ENCODE peak calls at places on chromosome 11, in seven cellular contexts. G is ACHN, W is brain microvascular endothelial cell, L is LoVo, I is NCI-H446, H is fibroblast of lung, X is activated T-cell treated with anti-CD3 and anti-CD28 coated beads for 24 hours. Z is an unnamed sample.

GRCh38 chr11:117026593-117027330 is 71.5 kb downstream of the SIK3 start:
- DNase-seq in G (no peak), W (peak), H (peak), L (no peak), X (no peak), I (no peak), Z (no peak)

GRCh38 chr11:86511086-86511551 is 136.4 kb downstream of the CCDC81 start:
- DNase-seq in H (peak), G (no peak), I (no peak), W (peak), X (no peak), L (peak), Z (no peak)

GRCh38 chr11:63951779-63952536 is 13.2 kb downstream of the NAA40 start:
- DNase-seq in H (no peak), W (peak), G (no peak), I (no peak), L (no peak), X (no peak), Z (no peak)

GRCh38 chr11:44927174-44927661 is 23.5 kb downstream of the TP53I11 start:
- DNase-seq in I (peak), G (peak), W (peak), L (peak), H (peak), X (peak), Z (peak)

GRCh38 chr11:15905334-15905733 is 451.0 kb downstream of the SOX6 start:
- DNase-seq in W (no peak), H (no peak), X (no peak), G (no peak), L (no peak), I (no peak), Z (no peak)

GRCh38 chr11:75352417-75353206 is 1.2 kb upstream of the ARRB1 start:
- DNase-seq in G (no peak), X (no peak), L (no peak), W (no peak), I (no peak), H (no peak), Z (no peak)

GRCh38 chr11:2825261-2825885 is 60.2 kb downstream of the CDKN1C start:
- DNase-seq in H (peak), I (no peak), G (no peak), L (no peak), X (no peak), W (no peak), Z (peak)

GRCh38 chr11:1943977-1944376 is 3.2 kb upstream of the MRPL23 start:
- DNase-seq in X (no peak), L (no peak), H (no peak), I (no peak), W (no peak), G (no peak), Z (no peak)

GRCh38 chr11:494761-495536 is 12.1 kb downstream of the RNH1 start:
- DNase-seq in G (no peak), L (no peak), H (no peak), I (no peak), W (no peak), X (no peak), Z (no peak)

GRCh38 chr11:64101461-64101860 is 64.5 kb downstream of the MACROD1 start:
- DNase-seq in X (no peak), L (no peak), H (no peak), I (no peak), G (no peak), W (no peak), Z (no peak)

GRCh38 chr11:120658071-120658423 is 146.5 kb downstream of the GRIK4 start:
- DNase-seq in X (no peak), H (no peak), W (no peak), G (no peak), L (no peak), I (no peak), Z (no peak)

GRCh38 chr11:44914105-44914504 is 36.6 kb downstream of the TP53I11 start:
- DNase-seq in W (no peak), H (no peak), L (no peak), X (no peak), I (no peak), G (no peak), Z (no peak)

GRCh38 chr11:47590026-47590861 is 3.8 kb downstream of the FAM180B start:
- DNase-seq in X (no peak), G (no peak), L (no peak), I (no peak), H (no peak), W (no peak), Z (no peak)

GRCh38 chr11:69356703-69357457 is 62.9 kb downstream of the MYEOV start:
- DNase-seq in I (no peak), X (no peak), G (no peak), H (no peak), W (peak), L (no peak), Z (no peak)

GRCh38 chr11:119169272-119169719 is 771 bp downstream of the NLRX1 start:
- DNase-seq in G (peak), I (no peak), H (peak), W (no peak), X (peak), L (peak), Z (peak)

GRCh38 chr11:29627541-29627940 is 389.3 kb downstream of the KCNA4 start:
- DNase-seq in X (no peak), H (no peak), I (no peak), L (no peak), G (no peak), W (no peak), Z (no peak)

GRCh38 chr11:2708757-2709281 is 9.0 kb upstream of the KCNQ1OT1 start:
- DNase-seq in H (peak), I (no peak), G (no peak), L (no peak), W (peak), X (no peak), Z (no peak)

GRCh38 chr11:27233654-27234042 is 129.4 kb downstream of the CCDC34 start:
- DNase-seq in H (no peak), X (no peak), W (no peak), I (no peak), L (no peak), G (no peak), Z (no peak)

GRCh38 chr11:72081184-72081644 is 564 bp downstream of the LRRC51 start:
- DNase-seq in G (no peak), W (no peak), X (no peak), L (no peak), I (no peak), H (no peak), Z (no peak)

GRCh38 chr11:69638941-69639681 is 1.8 kb upstream of the CCND1 start:
- DNase-seq in G (peak), H (peak), L (peak), X (no peak), I (peak), W (peak), Z (peak)

GRCh38 chr11:28528217-28528616 is 420.0 kb downstream of the METTL15 start:
- DNase-seq in G (no peak), X (no peak), L (no peak), I (no peak), H (no peak), W (no peak), Z (no peak)

GRCh38 chr11:86162257-86162656 is 82.3 kb upstream of the EED start:
- DNase-seq in H (peak), I (no peak), G (peak), X (no peak), W (peak), L (no peak), Z (no peak)

GRCh38 chr11:6925636-6926207 is 504 bp upstream of the ZNF215 start:
- DNase-seq in W (no peak), I (no peak), G (peak), H (no peak), X (no peak), L (peak), Z (peak)

GRCh38 chr11:18696638-18697225 is 1.8 kb upstream of the TMEM86A start:
- DNase-seq in H (no peak), I (no peak), L (no peak), X (no peak), W (peak), G (no peak), Z (peak)

GRCh38 chr11:120124355-120124754 is 13.6 kb downstream of the TRIM29 start:
- DNase-seq in G (no peak), W (no peak), H (no peak), I (no peak), L (no peak), X (no peak), Z (no peak)

Z was measured in PC-9.